ENCODE peak calls at places on chromosomes 7 and 10, in eight cellular contexts. I, W, L, J, C, U, G and E are unnamed samples.
A peak's percentile ranks its signal among the peaks of the same experiment; 100 is the strongest.

GRCh38 chr10:101006593-101007098 is 7.0 kb downstream of the LZTS2 start:
- DNase-seq in I (no peak), W (no peak), L (peak; percentile 32), J (no peak), C (no peak), U (peak; percentile 77), G (no peak), E (no peak)

GRCh38 chr10:112389147-112389822 is 15.4 kb downstream of the ACSL5 start:
- DNase-seq in I (no peak), W (peak; percentile 42), L (peak; percentile 77), J (no peak), C (no peak), U (no peak), G (no peak), E (peak; percentile 18)

GRCh38 chr7:80646088-80646961 is 7.9 kb downstream of the CD36 start:
- DNase-seq in I (no peak), W (no peak), L (no peak), J (no peak), C (no peak), U (no peak), G (no peak), E (no peak)

GRCh38 chr7:50446542-50446960 is 3.6 kb downstream of the FIGNL1 start:
- DNase-seq in I (no peak), W (no peak), L (peak; percentile 76), J (no peak), C (no peak), U (no peak), G (no peak), E (no peak)

GRCh38 chr7:118918556-118918955 is 694.1 kb downstream of the ANKRD7 start:
- DNase-seq in I (no peak), W (no peak), L (peak; percentile 5), J (no peak), C (no peak), U (no peak), G (no peak), E (no peak)

GRCh38 chr7:74495112-74495880 is 41.6 kb downstream of the GTF2IRD1 start:
- DNase-seq in I (no peak), W (no peak), L (no peak), J (no peak), C (no peak), U (no peak), G (no peak), E (peak; percentile 86)

GRCh38 chr7:145845345-145845744 is 271.3 kb upstream of the CNTNAP2 start:
- DNase-seq in I (no peak), W (no peak), L (no peak), J (no peak), C (no peak), U (no peak), G (no peak), E (no peak)

GRCh38 chr7:148882668-148883232 is 1.3 kb downstream of the EZH2 start:
- DNase-seq in I (no peak), W (no peak), L (no peak), J (no peak), C (no peak), U (no peak), G (no peak), E (no peak)

GRCh38 chr10:117441366-117441765 is 66.1 kb upstream of the PDZD8 start:
- DNase-seq in I (no peak), W (no peak), L (no peak), J (no peak), C (no peak), U (no peak), G (no peak), E (no peak)

GRCh38 chr7:25656581-25657026 is 428.3 kb upstream of the NPVF start:
- DNase-seq in I (no peak), W (no peak), L (no peak), J (no peak), C (no peak), U (no peak), G (no peak), E (no peak)

GRCh38 chr7:129161524-129161923 is 17.0 kb downstream of the TSPAN33 start:
- DNase-seq in I (no peak), W (no peak), L (no peak), J (no peak), C (no peak), U (no peak), G (no peak), E (peak; percentile 60)

GRCh38 chr7:135510603-135511183 is 791 bp upstream of the CNOT4 start:
- DNase-seq in I (no peak), W (no peak), L (peak; percentile 41), J (no peak), C (no peak), U (no peak), G (no peak), E (no peak)

GRCh38 chr7:977326-978048 is 2.1 kb upstream of the COX19 start:
- DNase-seq in I (no peak), W (no peak), L (peak; percentile 46), J (no peak), C (no peak), U (peak; percentile 78), G (peak; percentile 50), E (no peak)

GRCh38 chr10:4266387-4267083 is 481.5 kb upstream of the KLF6 start:
- DNase-seq in I (no peak), W (no peak), L (peak; percentile 42), J (no peak), C (no peak), U (no peak), G (no peak), E (no peak)

GRCh38 chr10:6795571-6795970 is 215.5 kb upstream of the PRKCQ start:
- DNase-seq in I (no peak), W (no peak), L (no peak), J (no peak), C (no peak), U (no peak), G (no peak), E (no peak)

GRCh38 chr10:6796231-6796630 is 216.2 kb upstream of the PRKCQ start:
- DNase-seq in I (no peak), W (no peak), L (no peak), J (no peak), C (no peak), U (no peak), G (no peak), E (no peak)

GRCh38 chr10:6794441-6794840 is 214.4 kb upstream of the PRKCQ start:
- DNase-seq in I (no peak), W (no peak), L (no peak), J (no peak), C (no peak), U (no peak), G (no peak), E (no peak)
- H3K4me3 ChIP-seq in I (peak overlapping the region; percentile 30), W (no peak overlapping the region), L (no peak overlapping the region), J (no peak overlapping the region), C (peak overlapping the region; percentile 22), U (no peak overlapping the region), G (no peak overlapping the region), E (no peak overlapping the region)

GRCh38 chr7:90163534-90163933 is 9.3 kb downstream of the STEAP1 start:
- DNase-seq in I (no peak), W (no peak), L (no peak), J (no peak), C (no peak), U (no peak), G (no peak), E (no peak)
- H3K36me3 ChIP-seq in I (no peaks in the 10 kb centered on the region), W (no peaks in the 10 kb centered on the region), L (no peaks in the 10 kb centered on the region), J (no peaks in the 10 kb centered on the region), C (no peaks in the 10 kb centered on the region), U (no peaks in the 10 kb centered on the region), G (no peaks in the 10 kb centered on the region), E (no peaks in the 10 kb centered on the region)

GRCh38 chr10:73956476-73957338 is 41.2 kb upstream of the VCL start:
- DNase-seq in I (no peak), W (peak; percentile 42), L (peak; percentile 62), J (no peak), C (peak; percentile 74), U (no peak), G (no peak), E (peak; percentile 76)
- H3K4me3 ChIP-seq in I (no peak overlapping the region), W (peak overlapping the region; percentile 26), L (no peak overlapping the region), J (no peak overlapping the region), C (peak overlapping the region; percentile 15), U (no peak overlapping the region), G (no peak overlapping the region), E (no peak overlapping the region)

DNA sequence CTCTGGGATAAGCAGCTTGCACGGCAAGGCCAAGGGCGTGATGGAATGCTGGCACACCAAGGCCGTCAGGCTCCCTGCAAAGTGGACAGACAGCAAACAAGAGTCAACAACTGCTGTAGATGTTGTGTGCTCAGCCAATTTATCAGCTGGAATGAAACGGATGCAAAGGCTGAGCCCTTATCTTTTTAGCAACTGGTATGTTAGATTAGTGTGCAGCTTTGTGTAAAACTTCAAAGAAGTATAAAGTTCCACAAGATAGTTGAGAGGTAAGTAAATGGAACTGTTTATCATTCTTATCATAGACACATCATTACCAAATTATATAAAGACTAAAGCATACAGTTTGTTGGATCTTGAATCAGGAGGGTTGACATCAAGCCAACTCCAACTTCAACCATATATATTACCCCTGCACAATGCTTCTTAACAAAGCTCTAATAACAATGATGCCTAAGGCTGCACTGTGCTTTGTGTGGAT is 289.0 kb downstream of the TNS3 start:
- DNase-seq in I (no peak), W (no peak), L (peak; percentile 51), J (no peak), C (no peak), U (no peak), G (no peak), E (no peak)
- H3K36me3 ChIP-seq in I (no peaks in the 10 kb centered on the region), W (no peaks in the 10 kb centered on the region), L (peaks cover 40% of the 10 kb centered on the region), J (peaks cover 79% of the 10 kb centered on the region), C (peaks cover 4% of the 10 kb centered on the region), U (peaks cover 4% of the 10 kb centered on the region), G (peaks cover 63% of the 10 kb centered on the region), E (peaks cover 36% of the 10 kb centered on the region)

DNA sequence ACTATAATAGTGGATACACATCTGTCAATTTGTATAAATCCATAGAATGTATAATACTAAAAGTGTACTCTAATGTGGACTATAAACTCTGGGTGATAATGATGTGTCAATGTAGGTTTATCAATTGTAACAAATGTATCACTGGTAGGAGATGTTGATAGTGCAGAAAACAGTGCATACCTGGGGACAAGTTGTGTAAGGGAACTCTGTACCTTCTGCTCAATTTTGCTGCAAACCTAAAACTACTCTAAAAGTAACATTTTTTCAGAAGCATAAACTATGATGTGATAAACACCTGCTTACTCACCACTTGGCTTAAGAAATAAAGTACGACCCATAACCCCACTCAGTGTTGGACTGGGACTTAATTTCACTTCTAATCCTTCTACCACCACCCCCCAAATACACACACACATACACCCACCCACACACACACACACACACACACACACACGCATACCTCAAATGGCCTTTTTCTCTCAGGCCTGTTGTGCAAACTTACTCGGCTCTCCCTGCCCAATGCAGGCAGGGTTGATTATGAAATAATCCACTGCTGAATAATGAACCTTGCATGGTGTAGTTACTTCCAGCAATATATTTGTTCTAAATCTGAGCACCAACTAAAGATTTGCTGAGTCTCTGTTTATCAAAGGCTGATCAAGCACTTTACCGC is 154.1 kb upstream of the KMT2E start:
- DNase-seq in I (no peak), W (no peak), L (no peak), J (no peak), C (no peak), U (no peak), G (no peak), E (no peak)
- H3K4me3 ChIP-seq in I (no peak overlapping the region), W (no peak overlapping the region), L (no peak overlapping the region), J (no peak overlapping the region), C (no peak overlapping the region), U (no peak overlapping the region), G (no peak overlapping the region), E (no peak overlapping the region)

GRCh38 chr7:5997210-5997808 is 11.5 kb downstream of the PMS2 start:
- DNase-seq in I (no peak), W (peak; percentile 52), L (peak; percentile 69), J (no peak), C (no peak), U (no peak), G (no peak), E (peak; percentile 68)
- H3K36me3 ChIP-seq in I (no peaks in the 10 kb centered on the region), W (peaks cover 16% of the 10 kb centered on the region), L (peaks cover 29% of the 10 kb centered on the region), J (peaks cover 62% of the 10 kb centered on the region), C (peaks cover 60% of the 10 kb centered on the region), U (peaks cover 9% of the 10 kb centered on the region), G (peaks cover 90% of the 10 kb centered on the region), E (peaks cover 18% of the 10 kb centered on the region)